ENCODE peak calls at places on chromosomes 2 and 18, in seven cellular contexts. P, K, Y, L, M, G and Z are unnamed samples. For H3K9me3, the result is how much of the 10 kb centered on the place peaks cover.

GRCh38 chr2:147094077-147094476 is 750.8 kb upstream of the ACVR2A start:
- DNase-seq in P (no peak), K (no peak), Y (no peak), L (no peak), M (no peak), G (no peak), Z (no peak)

GRCh38 chr2:128504242-128505149 is 185.8 kb upstream of the HS6ST1 start:
- DNase-seq in P (no peak), K (no peak), Y (no peak), L (no peak), M (peak), G (no peak), Z (no peak)

GRCh38 chr2:88542668-88543067 is 84.6 kb downstream of the EIF2AK3 start:
- DNase-seq in P (no peak), K (no peak), Y (no peak), L (no peak), M (no peak), G (no peak), Z (no peak)

GRCh38 chr2:235839974-235840373 is 328.2 kb downstream of the GBX2 start:
- DNase-seq in P (no peak), K (no peak), Y (no peak), L (no peak), M (no peak), G (no peak), Z (no peak)

GRCh38 chr2:75100011-75100680 is 99.2 kb downstream of the TACR1 start:
- DNase-seq in P (no peak), K (no peak), Y (peak), L (no peak), M (no peak), G (no peak), Z (no peak)

GRCh38 chr2:42189235-42189566 is 20.0 kb downstream of the EML4 start:
- DNase-seq in P (no peak), K (no peak), Y (no peak), L (no peak), M (no peak), G (no peak), Z (no peak)

GRCh38 chr2:172011814-172012580 is 12.2 kb downstream of the METAP1D start:
- DNase-seq in P (no peak), K (no peak), Y (no peak), L (no peak), M (no peak), G (no peak), Z (no peak)

GRCh38 chr2:217004636-217005035 is 144.8 kb upstream of the TNP1 start:
- DNase-seq in P (no peak), K (no peak), Y (no peak), L (no peak), M (no peak), G (no peak), Z (no peak)

GRCh38 chr2:157838442-157839161 is 37.5 kb downstream of the ACVR1 start:
- DNase-seq in P (peak), K (no peak), Y (no peak), L (peak), M (peak), G (peak), Z (no peak)

GRCh38 chr2:82992948-82993347 is 1466.1 kb downstream of the SUCLG1 start:
- DNase-seq in P (no peak), K (no peak), Y (no peak), L (no peak), M (no peak), G (no peak), Z (no peak)

GRCh38 chr18:62576858-62577512 is 54.2 kb downstream of the ZCCHC2 start:
- DNase-seq in P (no peak), K (no peak), Y (no peak), L (no peak), M (no peak), G (no peak), Z (no peak)

GRCh38 chr2:18066894-18067293 is 188.4 kb downstream of the KCNS3 start:
- DNase-seq in P (no peak), K (no peak), Y (no peak), L (no peak), M (no peak), G (no peak), Z (no peak)

GRCh38 chr2:238475034-238475433 is 48.3 kb downstream of the ASB1 start:
- DNase-seq in P (no peak), K (no peak), Y (no peak), L (no peak), M (no peak), G (no peak), Z (no peak)
- H3K9me3 ChIP-seq in P (under half), K (under half), Y (under half), L (under half), M (under half), G (under half), Z (under half)

GRCh38 chr18:79934311-79935097 is 16.9 kb downstream of the SLC66A2 start:
- DNase-seq in P (peak), K (peak), Y (no peak), L (peak), M (peak), G (no peak), Z (no peak)
- H3K9me3 ChIP-seq in P (under half), K (under half), Y (under half), L (under half), M (under half), G (under half), Z (under half)

DNA sequence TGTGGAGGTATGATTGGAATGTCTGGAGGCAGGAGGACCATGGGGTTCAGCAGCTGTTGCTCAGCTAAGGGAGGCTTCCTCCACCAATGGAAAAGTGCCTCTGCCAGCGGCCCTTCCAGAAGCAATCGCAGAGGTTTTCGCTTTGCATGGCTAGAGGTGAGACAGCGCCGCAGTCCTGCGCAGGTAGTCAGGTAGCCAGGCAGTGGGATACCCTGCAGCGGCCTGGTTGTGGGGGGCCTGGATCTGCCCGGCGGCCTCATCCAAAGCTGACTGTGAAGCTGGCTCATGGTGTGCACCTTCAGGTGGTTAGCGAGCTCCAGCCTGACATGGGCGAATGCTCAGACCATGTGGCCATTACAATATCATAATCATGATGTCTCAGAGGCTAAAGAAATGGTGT is 249.7 kb downstream of the DCDC2C start:
- DNase-seq in P (no peak), K (no peak), Y (no peak), L (no peak), M (no peak), G (no peak), Z (no peak)
- H3K9me3 ChIP-seq in P (under half), K (under half), Y (under half), L (under half), M (under half), G (under half), Z (under half)

GRCh38 chr2:3054066-3054465 is 323.6 kb downstream of the EIPR1 start:
- DNase-seq in P (no peak), K (no peak), Y (no peak), L (no peak), M (no peak), G (no peak), Z (no peak)

GRCh38 chr2:3046170-3046865 is 331.3 kb downstream of the EIPR1 start:
- DNase-seq in P (no peak), K (no peak), Y (no peak), L (no peak), M (no peak), G (no peak), Z (no peak)

GRCh38 chr2:3045318-3045921 is 332.2 kb downstream of the EIPR1 start:
- DNase-seq in P (no peak), K (no peak), Y (no peak), L (no peak), M (no peak), G (no peak), Z (no peak)

DNA sequence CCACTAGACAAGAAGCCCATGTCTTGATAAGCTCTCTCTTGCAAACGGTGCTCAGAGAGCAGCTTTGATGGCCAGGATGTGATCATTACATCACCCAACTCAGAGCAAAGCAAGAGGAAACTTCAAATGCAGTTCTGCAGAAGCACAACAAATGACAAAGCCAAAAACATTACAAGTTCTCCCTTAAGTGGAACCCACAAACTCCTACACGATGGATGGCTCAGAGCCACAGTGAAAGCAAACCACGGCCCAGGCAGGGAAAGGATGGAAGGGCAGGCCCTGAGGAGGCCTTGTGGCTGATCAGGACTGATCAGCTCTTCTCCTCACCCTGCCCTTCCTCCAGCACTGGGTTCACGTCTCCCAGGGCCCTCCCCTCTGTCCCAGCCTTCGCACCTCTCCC is 326.4 kb downstream of the EIPR1 start:
- DNase-seq in P (no peak), K (no peak), Y (no peak), L (no peak), M (no peak), G (no peak), Z (no peak)
- H3K9me3 ChIP-seq in P (under half), K (under half), Y (under half), L (under half), M (under half), G (under half), Z (under half)

GRCh38 chr18:71012789-71013188 is 723.9 kb downstream of the SOCS6 start:
- DNase-seq in P (no peak), K (no peak), Y (no peak), L (no peak), M (no peak), G (no peak), Z (no peak)

GRCh38 chr18:71011389-71011788 is 722.5 kb downstream of the SOCS6 start:
- DNase-seq in P (no peak), K (no peak), Y (no peak), L (no peak), M (no peak), G (no peak), Z (no peak)

DNA sequence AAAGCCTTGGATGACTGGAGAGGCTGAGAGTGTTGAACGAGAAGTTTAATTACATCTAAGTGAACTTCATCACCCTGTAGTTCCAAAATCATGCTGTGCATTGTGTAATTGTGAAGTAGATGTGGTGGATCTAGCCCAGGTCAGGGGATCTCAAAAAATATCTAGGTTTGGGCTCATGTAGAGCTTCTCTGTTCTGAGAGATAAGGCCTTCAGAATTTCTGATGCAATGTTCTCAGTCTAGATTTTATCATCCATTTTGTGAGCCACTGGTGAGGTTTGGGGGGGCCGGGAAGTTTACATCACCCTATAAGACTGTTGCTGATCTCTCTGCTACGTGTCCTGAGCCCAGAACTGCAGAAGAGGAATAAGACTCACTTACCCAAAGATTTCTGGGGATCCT is 719.4 kb downstream of the SOCS6 start:
- DNase-seq in P (no peak), K (no peak), Y (no peak), L (no peak), M (no peak), G (no peak), Z (no peak)
- H3K9me3 ChIP-seq in P (under half), K (under half), Y (under half), L (under half), M (under half), G (under half), Z (under half)

DNA sequence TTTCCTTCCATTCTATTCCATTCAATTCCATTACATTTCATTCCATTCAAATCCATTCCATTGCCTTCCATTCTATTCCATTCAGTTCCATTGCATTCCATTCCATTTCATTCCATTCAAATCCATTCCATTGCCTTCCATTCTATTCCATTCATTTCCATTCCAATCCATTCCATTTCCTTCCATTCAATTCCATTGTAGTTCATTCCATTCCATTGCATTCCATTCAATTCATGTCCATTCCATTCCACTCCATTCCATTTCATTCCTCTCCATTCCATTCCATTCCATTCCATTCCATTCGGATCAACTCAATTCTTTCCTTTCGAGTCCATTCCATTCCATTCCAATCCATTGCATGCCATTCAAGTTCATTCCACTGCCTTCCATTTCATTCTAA is 1128.3 kb downstream of the RPIA start:
- DNase-seq in P (no peak), K (no peak), Y (no peak), L (no peak), M (no peak), G (no peak), Z (no peak)
- H3K9me3 ChIP-seq in P (under half), K (under half), Y (half or more), L (half or more), M (under half), G (half or more), Z (under half)

GRCh38 chr2:95215018-95215612 is 7.8 kb downstream of the ZNF892 start:
- DNase-seq in P (no peak), K (no peak), Y (no peak), L (no peak), M (no peak), G (no peak), Z (no peak)

GRCh38 chr2:95220449-95220848 is 13.1 kb downstream of the ZNF892 start:
- DNase-seq in P (no peak), K (no peak), Y (no peak), L (no peak), M (no peak), G (no peak), Z (no peak)
- H3K9me3 ChIP-seq in P (half or more), K (half or more), Y (half or more), L (half or more), M (half or more), G (half or more), Z (under half)